ENCODE peak calls at places on chromosomes 6 and 20, in four cellular contexts. B is GM12878, U is K562, H is HepG2. N is an unnamed sample.

GRCh38 chr6:155069543-155069942 is 74.4 kb downstream of the TIAM2 start:
- DNase-seq in U (no peak), B (no peak), H (no peak), N (no peak)

GRCh38 chr6:6820688-6821238 is 232.2 kb downstream of the LY86 start:
- DNase-seq in H (no peak), U (no peak), B (no peak), N (peak; percentile 62)

GRCh38 chr20:33850159-33850558 is 39.0 kb downstream of the CHMP4B start:
- DNase-seq in U (no peak), H (no peak), B (no peak), N (no peak)

GRCh38 chr6:22681761-22682160 is 112.4 kb downstream of the HDGFL1 start:
- DNase-seq in H (no peak), B (no peak), U (no peak), N (no peak)

GRCh38 chr20:6142348-6142993 is 19.6 kb upstream of the FERMT1 start:
- DNase-seq in B (peak; percentile 9), U (peak; percentile 56), H (peak; percentile 70), N (no peak)

GRCh38 chr6:118724211-118724610 is 72.8 kb upstream of the CEP85L start:
- DNase-seq in H (no peak), B (no peak), U (no peak), N (no peak)

GRCh38 chr20:18225652-18226051 is 62.7 kb upstream of the ZNF133 start:
- DNase-seq in B (no peak), H (no peak), U (no peak), N (no peak)

GRCh38 chr20:23588434-23589403 is 17.0 kb downstream of the CST9 start:
- DNase-seq in U (no peak), B (no peak), H (no peak), N (no peak)

GRCh38 chr20:63337786-63338420 is 23.2 kb downstream of the CHRNA4 start:
- DNase-seq in B (no peak), U (no peak), H (no peak), N (no peak)

GRCh38 chr20:33589059-33589458 is 73.1 kb upstream of the C20orf144 start:
- DNase-seq in U (no peak), H (no peak), B (no peak), N (no peak)

GRCh38 chr6:154786144-154786868 is 53.1 kb downstream of the SCAF8 start:
- DNase-seq in B (no peak), U (no peak), H (no peak), N (no peak)

GRCh38 chr6:47420394-47421371 is 56.9 kb upstream of the CD2AP start:
- DNase-seq in B (no peak), U (peak; percentile 57), H (no peak), N (no peak)

GRCh38 chr6:160960067-160960466 is 31.5 kb upstream of the MAP3K4 start:
- DNase-seq in B (no peak), H (no peak), U (no peak), N (no peak)

GRCh38 chr20:18727032-18727508 is 86.5 kb upstream of the SCP2D1 start:
- DNase-seq in H (no peak), U (no peak), B (no peak), N (no peak)

GRCh38 chr6:159097256-159097655 is 52.5 kb upstream of the TAGAP start:
- DNase-seq in B (no peak), H (no peak), U (no peak), N (no peak)

GRCh38 chr20:50111829-50112495 is 988 bp downstream of the UBE2V1 start:
- DNase-seq in B (no peak), H (no peak), U (no peak), N (no peak)

GRCh38 chr6:83313880-83314279 is 117.0 kb downstream of the ME1 start:
- DNase-seq in U (no peak), B (no peak), H (no peak), N (no peak)

GRCh38 chr20:61718361-61718760 is 347.3 kb downstream of the TAF4 start:
- DNase-seq in U (no peak), H (no peak), B (no peak), N (no peak)

GRCh38 chr6:124470803-124471202 is 491.4 kb upstream of the RNF217 start:
- DNase-seq in B (no peak), H (no peak), U (no peak), N (no peak)

GRCh38 chr6:154864086-154864430 is 130.8 kb downstream of the SCAF8 start:
- DNase-seq in H (peak; percentile 13), U (no peak), B (no peak), N (no peak)

GRCh38 chr20:57374931-57375651 is 16.1 kb upstream of the RBM38 start:
- DNase-seq in H (no peak), U (no peak), B (no peak), N (no peak)

GRCh38 chr6:32689531-32690505 is 23.4 kb upstream of the HLA-DQB1 start:
- DNase-seq in H (no peak), U (no peak), B (peak; percentile 79), N (no peak)

GRCh38 chr6:154343473-154344308 is 12.9 kb downstream of the IPCEF1 start:
- DNase-seq in U (peak; percentile 23), H (no peak), B (no peak), N (peak; percentile 54)

GRCh38 chr6:136593748-136594490 is 43.7 kb upstream of the MAP7 start:
- DNase-seq in U (no peak), B (peak; percentile 94), H (peak; percentile 19), N (no peak)

GRCh38 chr6:148463671-148464070 is 121.0 kb downstream of the SASH1 start:
- DNase-seq in U (no peak), H (no peak), B (no peak), N (no peak)

GRCh38 chr6:132202569-132202968 is 198.7 kb downstream of the MOXD1 start:
- DNase-seq in U (no peak), H (no peak), B (no peak), N (no peak)

GRCh38 chr6:15292721-15293302 is 46.9 kb downstream of the JARID2 start:
- DNase-seq in U (no peak), H (no peak), B (no peak), N (no peak)

GRCh38 chr6:83804886-83805285 is 48.3 kb upstream of the RIPPLY2 start:
- DNase-seq in H (no peak), U (no peak), B (no peak), N (no peak)

GRCh38 chr6:53369876-53370515 is 21.2 kb upstream of the ELOVL5 start:
- DNase-seq in U (no peak), H (no peak), B (no peak), N (no peak)

GRCh38 chr6:132341646-132342045 is 59.6 kb downstream of the MOXD1 start:
- DNase-seq in U (no peak), B (no peak), H (no peak), N (no peak)

GRCh38 chr20:9617940-9618339 is 103.5 kb downstream of the LAMP5 start:
- DNase-seq in H (peak; percentile 58), U (no peak), B (no peak), N (no peak)

GRCh38 chr6:45591816-45592359 is 214.2 kb upstream of the SUPT3H start:
- DNase-seq in H (no peak), U (no peak), B (no peak), N (peak; percentile 2)

GRCh38 chr20:48150568-48150967 is 365.3 kb upstream of the SULF2 start:
- DNase-seq in H (no peak), U (no peak), B (no peak), N (no peak)

DNA sequence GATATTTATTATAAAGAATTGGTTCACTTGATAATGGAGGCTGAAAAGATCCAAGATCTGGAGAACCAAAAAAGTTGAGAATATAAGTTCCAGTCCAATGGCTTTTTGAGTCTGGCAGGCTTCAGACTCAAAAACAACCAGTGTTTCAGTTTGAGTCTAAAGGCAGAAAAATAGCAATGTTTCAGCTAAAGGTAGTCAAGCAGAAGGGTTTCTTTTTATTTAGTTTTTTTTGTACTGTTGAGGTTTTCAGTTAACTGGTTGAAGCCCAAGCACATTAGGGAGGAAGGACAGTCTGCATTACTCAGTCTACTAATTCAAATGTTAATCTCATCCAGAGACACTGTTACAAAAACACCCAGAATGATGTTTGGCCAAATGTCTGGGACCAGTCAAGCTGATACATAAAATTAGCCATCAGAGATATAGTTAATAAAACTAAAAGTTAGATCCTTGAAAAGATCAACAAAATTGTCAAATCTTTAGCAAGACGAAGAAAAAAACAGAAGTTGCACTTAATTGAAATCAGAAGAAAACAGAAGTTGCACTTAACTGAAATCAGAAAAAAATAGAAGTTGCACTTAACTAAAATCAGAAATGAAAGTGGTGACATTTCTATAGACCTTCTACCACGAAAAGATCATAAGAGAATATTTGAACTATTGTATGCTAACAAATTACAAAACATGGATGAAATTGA is 980.3 kb upstream of the FLRT3 start:
- DNase-seq in H (no peak), B (peak; percentile 69), U (no peak), N (no peak)
- TF ChIP-seq JUND in H (no peak), B (no peak), U (no peak), N (no peak)

GRCh38 chr20:58384821-58385220 is 4.2 kb upstream of the VAPB start:
- DNase-seq in U (no peak), B (no peak), H (no peak), N (no peak)
- TF ChIP-seq RFX5 in U (no peak), B (no peak), H (no peak), N (no peak)

GRCh38 chr6:138724015-138724414 is 49.6 kb upstream of the CCDC28A start:
- DNase-seq in U (no peak), B (no peak), H (peak; percentile 53), N (no peak)
- TF ChIP-seq CEBPB in U (no peak), B (no peak), H (peak; percentile 62), N (no peak)

GRCh38 chr6:169020821-169021220 is 232.8 kb downstream of the THBS2 start:
- DNase-seq in U (no peak), H (no peak), B (no peak), N (no peak)
- TF ChIP-seq JUND in U (no peak), H (no peak), B (no peak), N (no peak)

GRCh38 chr20:5036828-5037227 is 35.5 kb upstream of the SLC23A2 start:
- DNase-seq in H (no peak), U (no peak), B (no peak), N (no peak)
- TF ChIP-seq RFX5 in H (no peak), U (no peak), B (no peak), N (no peak)

DNA sequence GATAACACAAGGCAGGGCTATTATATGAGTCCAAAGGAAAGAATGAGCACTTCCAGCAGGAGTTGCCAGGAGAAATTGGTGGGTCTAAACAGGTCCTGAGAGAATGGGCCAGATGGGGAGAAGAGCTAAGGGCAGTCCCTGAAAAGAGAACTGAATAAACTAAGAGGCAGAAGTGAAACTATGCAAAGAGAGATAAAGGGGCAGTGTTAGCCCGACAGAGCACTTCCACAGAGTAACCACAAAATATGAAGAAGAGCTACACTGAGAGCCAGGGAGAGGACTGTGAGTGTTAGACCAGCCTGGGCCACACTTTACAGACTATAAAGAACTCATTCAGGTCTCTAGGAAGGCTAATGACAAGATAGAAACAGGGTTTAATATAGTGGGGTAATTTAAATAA is 43.8 kb downstream of the RALGAPA2 start:
- DNase-seq in B (peak; percentile 71), H (no peak), U (no peak), N (no peak)
- TF ChIP-seq CEBPB in B (no peak), H (no peak), U (no peak), N (no peak)

N was measured in H1.